ENCODE peak calls at places on chromosome 11, in six cellular contexts. J is heart right ventricle, G is lower lobe of right lung, X is sigmoid colon, R is left ventricle myocardium inferior, S is astrocyte of the cerebellum. T is an unnamed sample.

GRCh38 chr11:124867700-124868099 is 2.5 kb downstream of the ROBO3 start:
- DNase-seq in X (peak; percentile 63), G (no peak), J (no peak), S (peak; percentile 6), R (no peak), T (peak; percentile 29)

GRCh38 chr11:119854521-119854920 is 125.5 kb upstream of the NECTIN1 start:
- DNase-seq in X (no peak), R (no peak), J (no peak), S (no peak), G (no peak), T (peak; percentile 32)

GRCh38 chr11:128625766-128626165 is 38.4 kb upstream of the ETS1 start:
- DNase-seq in S (no peak), R (no peak), X (no peak), G (no peak), J (no peak), T (no peak)

GRCh38 chr11:96215826-96216225 is 127.2 kb downstream of the MAML2 start:
- DNase-seq in R (no peak), J (no peak), G (no peak), X (no peak), S (no peak), T (no peak)

GRCh38 chr11:106988151-106988806 is 30.0 kb downstream of the GUCY1A2 start:
- DNase-seq in S (peak; percentile 80), R (no peak), G (no peak), J (peak; percentile 4), X (no peak), T (peak; percentile 51)

GRCh38 chr11:100512475-100512874 is 174.6 kb upstream of the ARHGAP42 start:
- DNase-seq in X (no peak), J (no peak), R (no peak), S (no peak), G (no peak), T (peak; percentile 95)

GRCh38 chr11:16744128-16744725 is 5.8 kb downstream of the C11orf58 start:
- DNase-seq in S (no peak), J (no peak), G (no peak), X (no peak), R (no peak), T (no peak)

GRCh38 chr11:33874910-33875490 is 16.9 kb downstream of the LMO2 start:
- DNase-seq in G (no peak), S (no peak), R (no peak), J (no peak), X (no peak), T (no peak)

GRCh38 chr11:32893091-32893946 is 708 bp downstream of the QSER1 start:
- DNase-seq in S (no peak), R (peak; percentile 36), X (peak; percentile 68), G (peak; percentile 78), J (peak; percentile 40), T (no peak)

GRCh38 chr11:41714101-41714500 is 254.6 kb upstream of the LRRC4C start:
- DNase-seq in X (no peak), S (peak; percentile 3), R (no peak), J (no peak), G (no peak), T (no peak)

GRCh38 chr11:113578164-113578455 is 102.9 kb upstream of the DRD2 start:
- DNase-seq in R (no peak), X (no peak), J (no peak), S (no peak), G (no peak), T (no peak)

GRCh38 chr11:17526931-17527660 is 17.1 kb downstream of the USH1C start:
- DNase-seq in X (no peak), J (no peak), R (no peak), S (no peak), G (no peak), T (no peak)

GRCh38 chr11:67357831-67358555 is 4.6 kb upstream of the POLD4 start:
- DNase-seq in S (no peak), J (no peak), G (no peak), X (no peak), R (no peak), T (peak; percentile 64)

GRCh38 chr11:1082728-1083620 is 8.3 kb downstream of the MUC2 start:
- DNase-seq in G (peak; percentile 41), S (no peak), R (peak; percentile 7), X (peak; percentile 57), J (no peak), T (no peak)

GRCh38 chr11:111173221-111173620 is 72.3 kb upstream of the POU2AF2 start:
- DNase-seq in J (no peak), X (no peak), R (no peak), S (peak; percentile 13), G (no peak), T (no peak)

GRCh38 chr11:111635706-111636045 is 33.4 kb downstream of the SIK2 start:
- DNase-seq in J (peak; percentile 62), X (peak; percentile 68), R (peak; percentile 25), G (no peak), S (peak; percentile 77), T (no peak)

GRCh38 chr11:28353991-28354390 is 245.8 kb downstream of the METTL15 start:
- DNase-seq in S (no peak), X (no peak), R (no peak), J (no peak), G (no peak), T (no peak)

GRCh38 chr11:17063171-17064002 is 14.1 kb downstream of the RPS13 start:
- DNase-seq in R (peak; percentile 64), J (peak; percentile 55), G (peak; percentile 78), S (peak; percentile 31), X (no peak), T (peak; percentile 42)

GRCh38 chr11:11909727-11910126 is 68.0 kb downstream of the USP47 start:
- DNase-seq in J (no peak), X (no peak), G (no peak), R (no peak), S (peak; percentile 75), T (no peak)

GRCh38 chr11:2929880-2930704 is 872 bp upstream of the PHLDA2 start:
- DNase-seq in R (no peak), S (no peak), J (no peak), X (peak; percentile 70), G (peak; percentile 68), T (peak; percentile 55)

GRCh38 chr11:101010899-101011298 is 118.7 kb downstream of the PGR start:
- DNase-seq in R (no peak), S (no peak), X (no peak), J (no peak), G (no peak), T (no peak)

DNA sequence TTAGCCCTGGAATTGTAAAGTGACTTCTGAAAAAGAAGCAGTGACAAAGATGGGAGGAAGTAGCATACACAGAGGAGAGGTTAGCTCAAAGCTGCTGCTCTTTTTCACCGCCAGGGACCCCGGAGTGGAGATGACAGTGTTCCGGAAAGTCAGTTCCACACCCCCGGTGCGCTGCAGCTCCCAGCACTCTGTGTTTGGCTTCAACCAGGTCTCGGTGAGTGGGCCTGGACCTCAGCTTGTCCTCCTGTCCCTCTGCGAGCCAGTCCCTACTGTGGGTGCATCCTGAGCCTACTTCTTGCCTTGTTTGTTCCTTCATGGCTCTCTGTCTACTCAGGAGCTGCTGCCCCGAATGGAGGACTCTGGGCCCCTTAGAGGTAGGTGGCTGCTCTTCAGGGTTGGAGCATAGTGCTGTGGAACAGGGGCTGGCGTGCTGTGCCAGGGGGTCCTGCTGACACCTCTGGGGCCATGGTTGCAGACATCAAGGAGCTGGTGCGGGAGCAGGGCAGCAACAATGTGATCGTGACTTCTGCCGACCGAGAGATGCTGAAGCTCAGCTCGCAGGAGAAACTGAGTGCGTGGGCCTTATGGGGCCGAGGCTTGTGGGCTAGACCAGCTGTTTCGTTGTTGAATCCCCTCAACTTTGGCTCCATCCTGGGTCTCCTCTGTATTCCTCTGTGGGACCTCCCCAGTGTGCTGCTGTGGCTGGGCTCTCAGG is 1.7 kb downstream of the PCNX3 start:
- DNase-seq in R (no peak), S (no peak), J (no peak), G (no peak), X (no peak), T (no peak)
- H3K4me3 ChIP-seq in R (peak overlapping the region; percentile 93), S (peak overlapping the region; percentile 74), J (no peak overlapping the region), G (peak overlapping the region; percentile 95), X (peak overlapping the region; percentile 88), T (no peak overlapping the region)

GRCh38 chr11:44456544-44457270 is 108.8 kb upstream of the CD82 start:
- DNase-seq in R (peak; percentile 28), J (no peak), G (no peak), X (no peak), S (no peak), T (peak; percentile 10)
- TF ChIP-seq CTCF in R (peak; percentile 57), J (peak; percentile 52), G (peak; percentile 21), X (no peak), S (peak; percentile 38), T (peak; percentile 64)

DNA sequence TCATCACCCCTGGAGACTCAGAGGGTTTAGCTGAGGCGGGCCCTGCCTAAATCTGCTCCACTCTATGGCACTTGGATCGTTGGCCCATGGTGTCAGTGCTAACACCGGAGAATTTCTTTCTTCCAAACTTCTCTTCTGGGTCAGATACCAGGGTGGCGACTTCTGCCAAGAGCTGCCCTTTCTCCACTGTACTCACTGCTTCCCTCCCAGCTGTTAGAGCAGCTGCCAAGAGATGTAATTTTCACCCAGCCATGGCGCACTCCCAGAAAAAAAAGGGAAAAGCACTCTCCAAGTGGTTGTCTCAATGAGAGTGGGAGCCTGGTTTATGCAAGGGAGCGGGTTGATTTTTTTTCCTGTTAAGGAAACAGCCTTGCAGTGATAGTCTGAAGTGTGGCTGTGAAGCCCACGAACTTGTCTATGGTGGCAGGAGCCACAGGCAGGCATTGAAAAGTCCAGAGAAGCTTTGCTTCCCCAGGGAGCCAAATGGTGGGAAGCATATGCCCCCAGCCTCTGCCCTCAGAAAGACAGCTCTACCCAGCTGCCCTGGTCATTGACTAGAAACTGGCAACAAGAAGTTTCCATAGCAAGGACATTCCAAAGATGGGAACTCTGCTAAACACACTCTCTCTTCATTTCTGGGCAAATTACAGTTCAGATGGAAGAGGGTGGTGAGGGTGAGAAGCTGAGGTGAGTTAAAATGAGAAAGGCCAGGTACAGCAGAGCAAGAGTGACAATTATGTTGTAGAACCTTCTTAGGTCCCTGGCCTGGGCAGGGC is 10.7 kb downstream of the PCSK7 start:
- DNase-seq in J (peak; percentile 61), G (no peak), X (peak; percentile 93), R (no peak), S (no peak), T (no peak)
- H3K4me3 ChIP-seq in J (no peak overlapping the region), G (no peak overlapping the region), X (no peak overlapping the region), R (peak overlapping the region; percentile 21), S (no peak overlapping the region), T (no peak overlapping the region)

GRCh38 chr11:60838132-60838531 is 3.8 kb upstream of the CCDC86 start:
- DNase-seq in X (no peak), G (no peak), J (no peak), R (no peak), S (no peak), T (no peak)
- TF ChIP-seq CTCF in X (no peak), G (no peak), J (no peak), R (peak; percentile 34), S (peak; percentile 39), T (no peak)

DNA sequence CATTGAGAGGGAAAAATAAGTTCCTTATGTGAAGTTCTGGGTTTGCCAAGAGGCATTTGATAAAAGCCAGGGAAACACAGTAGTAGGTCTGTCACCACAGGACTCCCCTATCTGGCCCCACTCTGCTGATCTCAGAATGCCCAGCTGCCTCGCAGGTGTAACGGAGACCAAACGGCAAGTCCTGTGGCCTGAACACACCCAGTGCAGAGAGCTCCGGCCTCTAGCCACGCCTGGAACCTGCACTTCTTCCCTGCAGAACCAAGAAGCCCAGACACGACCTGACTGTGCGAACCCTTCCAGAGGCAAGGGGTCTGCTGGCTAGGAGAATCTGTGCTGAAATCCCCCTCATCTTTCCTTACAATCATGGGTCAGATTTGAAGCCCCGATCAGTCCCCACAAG is 432.8 kb upstream of the B3GAT1 start:
- DNase-seq in X (no peak), G (no peak), S (no peak), J (no peak), R (no peak), T (no peak)
- H3K4me3 ChIP-seq in X (no peak overlapping the region), G (no peak overlapping the region), S (no peak overlapping the region), J (no peak overlapping the region), R (no peak overlapping the region), T (no peak overlapping the region)

GRCh38 chr11:84780689-84781293 is 846.4 kb downstream of the DLG2 start:
- DNase-seq in G (no peak), J (no peak), S (peak; percentile 28), R (no peak), X (no peak), T (peak; percentile 47)
- TF ChIP-seq CTCF in G (peak; percentile 22), J (peak; percentile 53), S (peak; percentile 58), R (peak; percentile 59), X (no peak), T (peak; percentile 38)